ENCODE peak calls at places on chromosomes 5 and 9, in four cellular contexts. S is HL-60, N is GM12878, J is K562. X is an unnamed sample.

GRCh38 chr9:84975926-84976325 is 306.4 kb downstream of the NTRK2 start:
- DNase-seq in N (no peak), S (no peak), J (no peak), X (no peak)

GRCh38 chr9:12141422-12141821 is 551.8 kb upstream of the TYRP1 start:
- DNase-seq in J (no peak), N (no peak), S (no peak), X (no peak)

GRCh38 chr9:29968831-29969230 is 2395.6 kb upstream of the C9orf72 start:
- DNase-seq in S (no peak), N (no peak), J (no peak), X (no peak)

GRCh38 chr5:151781201-151781600 is 9.4 kb downstream of the G3BP1 start:
- DNase-seq in J (no peak), S (peak; percentile 38), N (no peak), X (no peak)

GRCh38 chr5:435961-436640 is 6.9 kb upstream of the EXOC3 start:
- DNase-seq in S (peak; percentile 39), N (no peak), J (no peak), X (no peak)

GRCh38 chr5:15002183-15002582 is 130.6 kb upstream of the ANKH start:
- DNase-seq in J (no peak), S (no peak), N (no peak), X (no peak)

GRCh38 chr5:65327582-65327981 is 154.1 kb downstream of the ADAMTS6 start:
- DNase-seq in S (no peak), J (no peak), N (no peak), X (no peak)

GRCh38 chr5:56356121-56356875 is 123.2 kb upstream of the ANKRD55 start:
- DNase-seq in N (no peak), J (no peak), S (no peak), X (no peak)

GRCh38 chr9:12853021-12853420 is 78.2 kb downstream of the LURAP1L start:
- DNase-seq in S (no peak), J (no peak), N (no peak), X (no peak)

GRCh38 chr5:67283275-67283987 is 86.8 kb upstream of the CD180 start:
- DNase-seq in S (no peak), N (no peak), J (no peak), X (no peak)

GRCh38 chr5:54832066-54832465 is 153.3 kb downstream of the ESM1 start:
- DNase-seq in J (no peak), S (no peak), N (no peak), X (no peak)

GRCh38 chr9:127783111-127783621 is 2.7 kb upstream of the CDK9 start:
- DNase-seq in S (peak; percentile 97), J (no peak), N (peak; percentile 73), X (no peak)
- TF ChIP-seq SPI1 in S (peak; percentile 83), J (peak; percentile 31), N (peak; percentile 82), X (peak; percentile 71)

GRCh38 chr5:72402381-72402890 is 82.3 kb downstream of the PTCD2 start:
- DNase-seq in S (no peak), J (no peak), N (no peak), X (no peak)

GRCh38 chr5:72407541-72407940 is 87.4 kb downstream of the PTCD2 start:
- DNase-seq in J (no peak), S (no peak), N (no peak), X (no peak)

GRCh38 chr5:72407078-72407477 is 86.9 kb downstream of the PTCD2 start:
- DNase-seq in J (no peak), N (no peak), S (no peak), X (no peak)

GRCh38 chr5:72400950-72401349 is 80.8 kb downstream of the PTCD2 start:
- DNase-seq in J (no peak), N (no peak), S (no peak), X (no peak)

GRCh38 chr5:72402959-72403628 is 82.9 kb downstream of the PTCD2 start:
- DNase-seq in J (no peak), S (no peak), N (no peak), X (no peak)
- TF ChIP-seq SPI1 in J (no peak), S (no peak), N (no peak), X (no peak)

GRCh38 chr9:117293199-117294114 is 121.4 kb downstream of the ASTN2 start:
- DNase-seq in N (no peak), S (no peak), J (no peak), X (no peak)
- TF ChIP-seq SPI1 in N (no peak), S (no peak), J (no peak), X (no peak)

GRCh38 chr5:160542281-160542680 is 120.6 kb downstream of the PTTG1 start:
- DNase-seq in S (no peak), N (no peak), J (no peak), X (no peak)

GRCh38 chr5:160542840-160543239 is 121.2 kb downstream of the PTTG1 start:
- DNase-seq in J (no peak), N (no peak), S (no peak), X (no peak)

GRCh38 chr5:160539431-160539830 is 117.8 kb downstream of the PTTG1 start:
- DNase-seq in N (no peak), S (no peak), J (no peak), X (no peak)

GRCh38 chr5:160534125-160534524 is 112.5 kb downstream of the PTTG1 start:
- DNase-seq in N (no peak), J (no peak), S (no peak), X (no peak)

GRCh38 chr5:160537940-160538339 is 116.3 kb downstream of the PTTG1 start:
- DNase-seq in N (no peak), S (no peak), J (no peak), X (no peak)
- TF ChIP-seq SPI1 in N (no peak), S (no peak), J (no peak), X (no peak)

DNA sequence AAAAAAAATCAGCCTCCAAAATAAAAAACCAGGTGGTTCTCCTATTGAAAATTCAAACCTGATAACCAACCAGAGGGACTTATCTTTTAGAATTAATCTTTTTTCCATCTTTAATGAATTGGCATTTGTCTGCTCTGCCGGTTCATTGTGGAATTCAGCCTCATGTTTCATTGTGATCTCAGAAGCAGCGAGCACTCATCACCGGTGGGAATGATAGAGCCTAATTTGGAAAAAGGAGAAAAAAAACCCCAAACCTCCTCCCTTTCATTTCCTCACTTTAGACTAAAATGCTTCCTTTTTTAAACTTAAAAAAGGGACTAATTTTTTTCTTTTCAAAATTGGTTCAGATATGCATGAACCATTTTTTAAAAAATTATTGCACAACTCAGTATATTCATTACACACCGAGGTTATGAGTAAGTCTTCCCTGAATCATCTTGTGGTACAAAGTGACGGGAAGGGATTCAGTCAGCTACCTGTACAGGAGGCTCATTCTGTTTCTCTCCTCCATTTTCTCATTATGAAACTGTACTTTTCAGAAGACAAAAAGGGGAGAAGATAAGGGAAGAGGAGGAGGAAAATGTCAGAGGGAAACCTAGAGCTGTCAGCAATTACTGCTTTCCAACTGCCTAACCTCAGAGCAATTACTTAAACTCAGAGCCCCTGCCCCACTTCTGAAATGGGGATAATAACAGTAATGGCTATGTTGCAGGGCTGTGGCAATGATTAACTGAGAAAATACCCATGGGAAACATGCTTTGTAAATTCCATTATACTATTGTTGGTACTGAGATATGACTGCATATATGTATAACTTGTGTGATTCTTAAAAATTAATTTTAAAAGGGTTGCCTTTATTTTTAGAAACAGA is 23.9 kb downstream of the GALNT10 start:
- DNase-seq in S (no peak), J (no peak), N (no peak), X (no peak)
- TF ChIP-seq SPI1 in S (no peak), J (no peak), N (no peak), X (no peak)

GRCh38 chr9:92658611-92659010 is 11.3 kb downstream of the IPPK start:
- DNase-seq in S (no peak), J (no peak), N (no peak), X (no peak)

GRCh38 chr9:92661761-92662160 is 8.2 kb downstream of the IPPK start:
- DNase-seq in S (no peak), J (no peak), N (no peak), X (no peak)

GRCh38 chr9:92661127-92661526 is 8.8 kb downstream of the IPPK start:
- DNase-seq in S (no peak), J (no peak), N (no peak), X (no peak)

GRCh38 chr9:92659601-92660000 is 10.3 kb downstream of the IPPK start:
- DNase-seq in N (no peak), S (no peak), J (no peak), X (no peak)

GRCh38 chr9:92660266-92660665 is 9.7 kb downstream of the IPPK start:
- DNase-seq in J (no peak), S (no peak), N (no peak), X (no peak)
- TF ChIP-seq SPI1 in J (no peak), S (no peak), N (no peak), X (no peak)

DNA sequence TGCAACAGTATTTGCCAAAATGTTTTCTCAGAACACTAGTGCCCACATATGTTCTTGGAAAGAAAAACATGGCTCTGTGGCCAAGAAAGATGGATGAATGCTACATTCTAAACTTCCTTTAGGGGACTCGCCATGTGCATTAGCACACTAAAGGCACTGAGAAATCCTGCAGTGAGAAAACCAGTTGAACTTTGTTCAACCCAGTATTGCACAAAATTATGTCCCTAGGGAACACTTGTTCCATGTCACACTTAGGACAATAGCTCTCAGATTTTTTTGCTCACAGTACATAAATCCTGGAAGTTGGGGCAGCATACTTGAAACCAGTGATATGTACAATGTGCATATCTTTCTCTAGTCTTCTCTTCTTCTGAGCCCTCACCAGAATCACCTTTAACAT is 96.6 kb downstream of the ADRB2 start:
- DNase-seq in S (no peak), N (no peak), J (no peak), X (no peak)
- TF ChIP-seq SPI1 in S (no peak), N (no peak), J (no peak), X (no peak)

GRCh38 chr9:40913928-40914673 is 214.4 kb downstream of the FOXD4L6 start:
- DNase-seq in N (no peak), S (no peak), J (no peak), X (no peak)

GRCh38 chr9:40914772-40915659 is 213.5 kb downstream of the FOXD4L6 start:
- DNase-seq in J (no peak), N (no peak), S (no peak), X (no peak)

GRCh38 chr9:40913096-40913719 is 215.3 kb downstream of the FOXD4L6 start:
- DNase-seq in N (no peak), J (no peak), S (no peak), X (no peak)

GRCh38 chr9:40909821-40910220 is 218.7 kb downstream of the FOXD4L6 start:
- DNase-seq in N (no peak), S (no peak), J (no peak), X (no peak)

DNA sequence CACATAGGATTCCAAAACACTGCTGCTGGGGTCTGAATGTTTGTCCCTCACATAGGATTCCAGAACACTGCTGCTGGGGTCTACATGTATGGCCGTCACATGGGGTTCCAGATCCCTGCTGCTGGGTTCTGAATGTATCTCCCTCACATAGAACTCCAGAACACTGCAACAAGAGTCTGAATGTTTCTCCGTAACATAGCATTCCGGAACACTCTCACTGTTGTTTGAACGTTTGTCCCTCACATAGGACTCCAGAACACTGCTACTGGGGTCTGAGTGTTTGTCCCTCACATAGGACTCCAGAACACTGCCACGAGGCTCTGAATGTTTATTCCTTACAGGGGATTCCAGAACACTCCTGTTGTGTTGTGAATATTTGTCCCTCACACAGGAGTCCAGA is 216.8 kb downstream of the FOXD4L6 start:
- DNase-seq in N (no peak), J (no peak), S (no peak), X (no peak)
- TF ChIP-seq SPI1 in N (no peak), J (no peak), S (no peak), X (no peak)